ENCODE peak calls at places on chromosomes 2 and 18, in six cellular contexts. U, C, Z, F, Y and O are unnamed samples.

GRCh38 chr2:115160523-115161521 is 718.4 kb downstream of the DPP10 start:
- DNase-seq in Y (no peak), C (no peak), F (no peak), U (no peak), Z (no peak), O (peak)

GRCh38 chr2:23037596-23037995 is 347.4 kb upstream of the KLHL29 start:
- DNase-seq in Z (no peak), F (no peak), U (peak), C (no peak), Y (no peak), O (peak)

GRCh38 chr2:27627963-27628766 is 647 bp downstream of the CCDC121 start:
- DNase-seq in C (peak), U (no peak), Y (no peak), F (no peak), Z (peak), O (no peak)

GRCh38 chr2:18643532-18644462 is 54.4 kb upstream of the NT5C1B start:
- DNase-seq in Z (no peak), C (no peak), F (no peak), Y (no peak), U (no peak), O (no peak)

GRCh38 chr2:950627-950992 is at the start of gene SNTG2:
- DNase-seq in C (no peak), U (no peak), Y (peak), F (peak), Z (no peak), O (no peak)

GRCh38 chr2:143476421-143477084 is 347.3 kb downstream of the ARHGAP15 start:
- DNase-seq in F (no peak), Y (no peak), C (no peak), Z (no peak), U (no peak), O (no peak)

GRCh38 chr2:159153063-159153462 is 133.4 kb downstream of the WDSUB1 start:
- DNase-seq in Z (no peak), F (no peak), C (no peak), Y (no peak), U (no peak), O (no peak)

GRCh38 chr2:238255146-238255545 is 15.3 kb upstream of the HES6 start:
- DNase-seq in F (no peak), Y (no peak), Z (no peak), C (no peak), U (no peak), O (no peak)

GRCh38 chr2:235968616-235969324 is 199.4 kb downstream of the GBX2 start:
- DNase-seq in Z (no peak), U (no peak), F (no peak), C (no peak), Y (peak), O (no peak)

GRCh38 chr2:170411660-170412059 is 233.7 kb downstream of the MYO3B start:
- DNase-seq in U (no peak), Y (no peak), C (no peak), Z (no peak), F (no peak), O (no peak)

GRCh38 chr18:52392160-52392559 is 52.2 kb downstream of the DCC start:
- DNase-seq in Z (no peak), C (no peak), U (no peak), F (no peak), Y (no peak), O (no peak)

GRCh38 chr18:59123588-59124369 is 15.9 kb upstream of the SEC11C start:
- DNase-seq in Z (peak), F (no peak), U (no peak), C (peak), Y (no peak), O (no peak)

GRCh38 chr18:70151554-70152130 is 53.8 kb downstream of the RTTN start:
- DNase-seq in U (no peak), C (no peak), Z (no peak), F (no peak), Y (no peak), O (no peak)

GRCh38 chr2:108288534-108289106 is at the start of gene SULT1C2:
- DNase-seq in C (no peak), Y (peak), F (no peak), Z (no peak), U (no peak), O (no peak)

GRCh38 chr2:3608373-3609278 is 13.7 kb downstream of the COLEC11 start:
- DNase-seq in U (no peak), Y (no peak), C (no peak), F (no peak), Z (no peak), O (no peak)

GRCh38 chr2:190197143-190197720 is 122.4 kb downstream of the HIBCH start:
- DNase-seq in F (no peak), Y (no peak), Z (no peak), U (no peak), C (no peak), O (no peak)

GRCh38 chr18:31316974-31317373 is 986 bp upstream of the DSG1 start:
- DNase-seq in Y (no peak), F (no peak), Z (no peak), C (no peak), U (no peak), O (no peak)

GRCh38 chr18:32091325-32091723 is 350 bp upstream of the RNF138 start:
- DNase-seq in Z (no peak), U (no peak), Y (no peak), F (no peak), C (no peak), O (no peak)

GRCh38 chr2:15673919-15674636 is 82.4 kb downstream of the DDX1 start:
- DNase-seq in Y (no peak), U (no peak), Z (peak), C (no peak), F (no peak), O (no peak)

GRCh38 chr2:196380575-196380974 is 209.2 kb upstream of the STK17B start:
- DNase-seq in Y (no peak), Z (no peak), F (no peak), U (no peak), C (no peak), O (no peak)

GRCh38 chr2:237500681-237501424 is 13.8 kb downstream of the MLPH start:
- DNase-seq in Y (no peak), C (peak), F (no peak), Z (peak), U (no peak), O (no peak)

GRCh38 chr18:23694642-23695430 is 5.6 kb downstream of the LAMA3 start:
- DNase-seq in Z (no peak), F (no peak), C (no peak), Y (no peak), U (no peak), O (no peak)

GRCh38 chr2:129277188-129277587 is 702.3 kb upstream of the RAB6C start:
- DNase-seq in Z (no peak), C (no peak), F (no peak), Y (no peak), U (no peak), O (no peak)

GRCh38 chr2:134396493-134396892 is 142.6 kb downstream of the MGAT5 start:
- DNase-seq in U (no peak), C (no peak), Y (no peak), F (no peak), Z (no peak), O (no peak)

GRCh38 chr2:172552547-172553291 is 3.2 kb upstream of the PDK1 start:
- DNase-seq in U (no peak), Z (peak), F (no peak), C (peak), Y (no peak), O (no peak)

GRCh38 chr2:192978317-192978874 is 783.7 kb upstream of the TMEFF2 start:
- DNase-seq in U (no peak), Y (no peak), Z (no peak), C (no peak), F (no peak), O (no peak)

GRCh38 chr2:57981369-57981768 is 65.2 kb upstream of the VRK2 start:
- DNase-seq in U (no peak), F (no peak), Z (no peak), Y (no peak), C (peak), O (no peak)

GRCh38 chr2:206442854-206443734 is at the start of gene ADAM23:
- DNase-seq in C (peak), U (peak), Y (peak), Z (no peak), F (peak), O (peak)

GRCh38 chr2:52810460-52810859 is 957.1 kb upstream of the CHAC2 start:
- DNase-seq in Y (no peak), Z (peak), C (no peak), F (no peak), U (no peak), O (no peak)